ENCODE peak calls at places on chromosomes 11 and 22, in seven cellular contexts. D is left ventricle myocardium inferior, A is choroid plexus epithelial cell, S is fibroblast of lung, F is fibroblast of mammary gland, L is heart left ventricle, T is thyroid gland. I is an unnamed sample.

GRCh38 chr22:43479962-43480361 is 68.1 kb downstream of the MPPED1 start:
- DNase-seq in A (no peak), D (no peak), S (no peak), L (no peak), T (no peak), F (no peak), I (no peak)

GRCh38 chr11:84117394-84117793 is 831.2 kb upstream of the CCDC90B start:
- DNase-seq in F (peak), D (no peak), S (peak), L (no peak), T (no peak), A (peak), I (no peak)

GRCh38 chr11:93500759-93501158 is 42.4 kb downstream of the SMCO4 start:
- DNase-seq in S (no peak), T (no peak), L (no peak), A (no peak), D (no peak), F (no peak), I (no peak)

GRCh38 chr11:78419327-78419726 is 1.7 kb upstream of the GAB2 start:
- DNase-seq in L (peak), A (peak), D (peak), S (peak), T (peak), F (peak), I (no peak)

GRCh38 chr11:74696932-74697687 is 34.1 kb downstream of the CHRDL2 start:
- DNase-seq in A (peak), D (peak), T (peak), L (peak), F (peak), S (peak), I (no peak)

GRCh38 chr11:100753562-100753961 is 66.5 kb downstream of the ARHGAP42 start:
- DNase-seq in F (no peak), A (no peak), S (no peak), L (no peak), T (no peak), D (no peak), I (no peak)

GRCh38 chr22:42928969-42929837 is 72.1 kb upstream of the ARFGAP3 start:
- DNase-seq in A (no peak), L (no peak), F (peak), D (no peak), S (no peak), T (no peak), I (no peak)

GRCh38 chr11:36945384-36945783 is 347.3 kb upstream of the RAG2 start:
- DNase-seq in A (peak), L (no peak), T (no peak), S (peak), F (peak), D (no peak), I (no peak)

GRCh38 chr11:64234840-64235379 is 526 bp downstream of the VEGFB start:
- DNase-seq in D (peak), F (no peak), T (peak), L (peak), S (no peak), A (no peak), I (no peak)

GRCh38 chr11:132744771-132745170 is 787.5 kb downstream of the OPCML start:
- DNase-seq in D (no peak), S (no peak), A (no peak), F (no peak), L (no peak), T (no peak), I (no peak)

GRCh38 chr11:35059040-35059439 is 79.9 kb upstream of the CD44 start:
- DNase-seq in F (no peak), S (no peak), T (no peak), D (no peak), A (no peak), L (no peak), I (no peak)

GRCh38 chr22:41030891-41031290 is 61.5 kb upstream of the EP300 start:
- DNase-seq in S (peak), D (no peak), L (no peak), T (no peak), F (peak), A (peak), I (no peak)

GRCh38 chr11:57903441-57904123 is 120.1 kb upstream of the OR9Q1 start:
- DNase-seq in L (no peak), F (peak), D (no peak), T (peak), S (no peak), A (no peak), I (no peak)

GRCh38 chr22:20931126-20931654 is 14.0 kb downstream of the CRKL start:
- DNase-seq in L (no peak), T (no peak), A (no peak), F (no peak), S (no peak), D (no peak), I (no peak)

GRCh38 chr11:78742430-78742829 is 167.8 kb upstream of the NARS2 start:
- DNase-seq in D (peak), L (peak), F (peak), S (peak), A (no peak), T (peak), I (no peak)

GRCh38 chr11:94938399-94939055 is 34.8 kb downstream of the CWC15 start:
- DNase-seq in S (peak), F (peak), D (peak), T (peak), L (peak), A (peak), I (no peak)

GRCh38 chr11:84890706-84891105 is 736.4 kb downstream of the DLG2 start:
- DNase-seq in A (peak), D (no peak), T (no peak), L (peak), S (no peak), F (peak), I (no peak)

GRCh38 chr11:2771758-2772466 is 72.1 kb upstream of the KCNQ1OT1 start:
- DNase-seq in L (peak), F (no peak), A (no peak), D (peak), T (peak), S (no peak), I (peak)

GRCh38 chr11:21144556-21144955 is 475.2 kb downstream of the NELL1 start:
- DNase-seq in L (no peak), F (no peak), A (no peak), T (no peak), S (no peak), D (no peak), I (no peak)

GRCh38 chr11:118144869-118145268 is 7.8 kb downstream of the SCN4B start:
- DNase-seq in L (no peak), A (no peak), F (no peak), D (no peak), T (no peak), S (no peak), I (no peak)

GRCh38 chr11:45106006-45106405 is 40.4 kb upstream of the PRDM11 start:
- DNase-seq in A (no peak), D (no peak), S (no peak), L (no peak), T (no peak), F (no peak), I (peak)

GRCh38 chr22:11628651-11629511 is 3899.1 kb upstream of the OR11H1 start:
- DNase-seq in L (peak), T (no peak), D (no peak), F (no peak), S (no peak), A (no peak), I (no peak)

GRCh38 chr11:131546218-131546895 is 175.9 kb downstream of the NTM start:
- DNase-seq in L (no peak), A (no peak), T (no peak), D (no peak), F (no peak), S (no peak), I (no peak)

GRCh38 chr11:47163898-47164297 is 12.8 kb downstream of the ARFGAP2 start:
- DNase-seq in A (no peak), F (no peak), S (no peak), L (no peak), D (no peak), T (no peak), I (no peak)

GRCh38 chr22:36979511-36979910 is 39.7 kb downstream of the TST start:
- DNase-seq in L (no peak), S (no peak), D (no peak), T (no peak), A (no peak), F (no peak), I (no peak)

GRCh38 chr11:29507381-29507780 is 509.4 kb downstream of the KCNA4 start:
- DNase-seq in L (no peak), T (no peak), F (no peak), A (no peak), S (no peak), D (no peak), I (no peak)

DNA sequence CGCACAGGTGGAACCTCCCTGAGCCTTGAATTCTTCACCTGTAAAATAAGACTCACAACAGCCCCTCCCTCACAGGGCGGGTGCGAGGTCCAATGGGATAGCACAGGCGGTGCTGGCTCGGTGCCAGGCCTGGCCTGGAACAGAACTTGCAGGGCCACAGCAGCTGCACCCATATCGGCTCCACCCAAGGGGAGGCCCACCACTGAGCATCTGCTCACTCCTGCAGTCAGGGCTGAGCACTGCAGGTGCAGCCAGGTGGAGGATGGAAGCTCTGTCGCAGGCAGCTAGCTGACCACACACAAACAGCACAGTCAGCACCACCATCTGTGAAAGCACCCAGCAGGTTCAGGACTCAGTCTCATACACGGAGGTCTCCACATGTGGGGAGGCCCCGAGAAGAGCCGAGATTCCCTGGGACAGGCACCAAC is 19.6 kb downstream of the VPS37C start:
- DNase-seq in T (peak), F (no peak), A (no peak), L (peak), S (no peak), D (no peak), I (peak)
- TF ChIP-seq CTCF in T (no peak), F (no peak), A (no peak), L (no peak), S (no peak), D (no peak), I (no peak)

DNA sequence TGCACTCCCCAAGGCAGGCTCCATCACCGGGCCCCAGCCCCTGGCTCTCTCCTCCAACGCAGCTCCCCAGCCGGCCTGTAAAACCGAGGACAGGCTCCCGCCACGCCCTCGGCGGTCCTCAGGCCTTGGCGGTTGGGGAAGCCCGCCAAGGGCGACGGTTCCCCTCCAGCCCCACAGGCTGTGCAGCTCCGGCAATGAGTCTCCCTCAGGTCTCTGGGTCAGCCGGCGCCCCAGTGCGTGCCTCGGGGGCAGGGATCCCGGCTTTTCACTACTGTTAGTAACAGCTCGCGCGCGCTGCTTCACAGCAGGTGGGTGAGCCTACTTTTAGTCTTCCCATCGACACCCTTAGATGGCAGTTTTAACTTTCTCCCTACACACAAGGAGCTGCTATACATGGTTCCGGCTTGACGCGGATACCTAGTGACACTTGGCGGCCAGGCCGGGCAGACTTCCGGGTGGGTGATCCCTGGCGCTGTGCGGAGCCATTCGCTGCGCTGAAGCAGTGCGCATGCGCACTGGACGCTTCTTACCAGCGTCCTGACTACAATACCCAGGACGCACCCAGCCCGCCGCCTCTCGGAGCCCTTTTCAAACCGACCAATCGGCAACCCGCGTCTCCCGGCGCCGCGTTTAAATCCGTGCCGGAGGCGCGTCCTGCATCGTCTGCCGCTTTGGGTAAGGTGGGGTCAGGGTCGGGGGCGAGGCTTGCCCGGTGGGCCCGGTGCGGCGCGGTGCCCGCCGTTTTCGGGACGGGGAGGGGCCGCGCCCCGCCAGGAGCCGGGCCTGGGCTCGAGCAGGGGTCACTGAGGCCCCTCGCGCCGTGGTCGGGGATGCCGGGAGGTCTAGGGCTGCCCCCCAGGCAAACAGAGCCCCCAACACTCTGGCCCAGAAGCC is at the start of gene GTSE1:
- DNase-seq in A (peak), F (peak), D (peak), T (peak), L (peak), S (peak), I (peak)
- TF ChIP-seq CTCF in A (peak), F (no peak), D (peak), T (no peak), L (peak), S (no peak), I (no peak)

GRCh38 chr22:25837288-25837900 is 95.4 kb downstream of the MYO18B start:
- DNase-seq in S (no peak), D (no peak), F (no peak), A (no peak), L (no peak), T (no peak), I (no peak)

GRCh38 chr22:25840883-25841282 is 98.9 kb downstream of the MYO18B start:
- DNase-seq in S (no peak), F (no peak), A (no peak), L (no peak), D (no peak), T (no peak), I (no peak)

GRCh38 chr22:25839755-25840154 is 97.8 kb downstream of the MYO18B start:
- DNase-seq in S (no peak), F (no peak), L (no peak), D (no peak), A (no peak), T (no peak), I (no peak)

GRCh38 chr22:25840162-25840561 is 98.2 kb downstream of the MYO18B start:
- DNase-seq in S (no peak), A (no peak), D (no peak), L (no peak), T (no peak), F (no peak), I (no peak)

GRCh38 chr22:25838960-25839741 is 97.2 kb downstream of the MYO18B start:
- DNase-seq in D (no peak), T (no peak), A (no peak), S (no peak), F (no peak), L (no peak), I (no peak)
- TF ChIP-seq CTCF in D (no peak), T (no peak), A (no peak), S (no peak), F (no peak), L (no peak), I (no peak)

GRCh38 chr11:13260963-13261599 is 16.5 kb upstream of the BMAL1 start:
- DNase-seq in A (no peak), T (peak), L (peak), S (peak), F (peak), D (peak), I (no peak)

GRCh38 chr11:13259374-13259773 is 18.2 kb upstream of the BMAL1 start:
- DNase-seq in S (no peak), F (no peak), L (no peak), A (no peak), D (no peak), T (no peak), I (no peak)

GRCh38 chr11:13261600-13262061 is 16.0 kb upstream of the BMAL1 start:
- DNase-seq in S (peak), A (peak), L (no peak), D (no peak), T (peak), F (peak), I (no peak)

GRCh38 chr11:13260196-13260962 is 17.2 kb upstream of the BMAL1 start:
- DNase-seq in A (no peak), S (no peak), F (peak), T (peak), D (no peak), L (no peak), I (no peak)

DNA sequence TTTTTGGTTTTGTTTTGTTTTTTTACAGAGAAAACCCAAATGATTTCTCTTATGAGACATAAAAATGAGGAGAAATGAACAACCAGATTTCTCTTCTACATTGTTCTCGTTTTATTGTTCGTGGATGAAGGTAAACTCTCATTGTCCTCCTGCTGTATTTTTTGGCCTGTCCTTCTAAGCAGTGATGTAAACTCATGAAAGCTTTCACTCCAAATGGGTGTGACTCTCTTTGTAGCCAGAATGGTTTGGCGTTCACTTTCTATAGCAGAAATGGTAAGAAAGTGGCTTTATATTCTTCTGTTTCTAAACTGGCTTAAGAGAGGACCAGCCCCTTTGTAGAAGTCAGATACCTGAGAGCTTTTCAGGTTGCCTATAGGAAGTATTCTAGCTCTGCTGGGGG is 15.5 kb upstream of the BMAL1 start:
- DNase-seq in L (no peak), S (peak), T (no peak), D (no peak), A (no peak), F (peak), I (no peak)
- TF ChIP-seq CTCF in L (no peak), S (no peak), T (no peak), D (no peak), A (no peak), F (no peak), I (no peak)

I was measured in type B pancreatic cell.